ENCODE peak calls at places on chromosomes 7 and 10, in five cellular contexts. V, P, J, H and R are unnamed samples. For H3K27me3, the result is how much of the 10 kb centered on the place peaks cover.

GRCh38 chr10:70603439-70603778 is 868 bp upstream of the PRF1 start:
- DNase-seq in V (no peak), P (no peak), J (no peak), H (no peak), R (no peak)

GRCh38 chr7:1812693-1813393 is 142.8 kb downstream of the ELFN1 start:
- DNase-seq in V (no peak), P (no peak), J (no peak), H (no peak), R (no peak)

GRCh38 chr10:127492607-127493250 is 56.4 kb upstream of the NPS start:
- DNase-seq in V (no peak), P (no peak), J (no peak), H (no peak), R (no peak)

GRCh38 chr10:47095211-47095610 is 184.0 kb downstream of the PTPN20 start:
- DNase-seq in V (no peak), P (no peak), J (no peak), H (no peak), R (no peak)

GRCh38 chr10:29377333-29377961 is 88.6 kb downstream of the LYZL1 start:
- DNase-seq in V (no peak), P (peak), J (no peak), H (peak), R (no peak)

GRCh38 chr7:118057404-118057803 is 126.6 kb upstream of the LSM8 start:
- DNase-seq in V (no peak), P (peak), J (no peak), H (peak), R (no peak)

GRCh38 chr10:31602541-31603244 is 283.7 kb downstream of the ZEB1 start:
- DNase-seq in V (no peak), P (peak), J (peak), H (peak), R (peak)

GRCh38 chr7:23076774-23077173 is 28.8 kb upstream of the KLHL7 start:
- DNase-seq in V (no peak), P (no peak), J (no peak), H (no peak), R (no peak)

GRCh38 chr10:49113741-49114141 is 1.6 kb downstream of the VSTM4 start:
- DNase-seq in V (no peak), P (no peak), J (no peak), H (no peak), R (no peak)

GRCh38 chr10:22245567-22245966 is 27.8 kb upstream of the EBLN1 start:
- DNase-seq in V (no peak), P (no peak), J (no peak), H (no peak), R (no peak)

GRCh38 chr7:18653381-18654155 is 158.0 kb downstream of the HDAC9 start:
- DNase-seq in V (no peak), P (no peak), J (no peak), H (no peak), R (no peak)

GRCh38 chr7:42104231-42104630 is 132.8 kb downstream of the GLI3 start:
- DNase-seq in V (no peak), P (no peak), J (no peak), H (no peak), R (no peak)

GRCh38 chr10:35074266-35074665 is 15.9 kb downstream of the CUL2 start:
- DNase-seq in V (no peak), P (no peak), J (no peak), H (no peak), R (no peak)

GRCh38 chr7:111029141-111029572 is 61.8 kb upstream of the LRRN3 start:
- DNase-seq in V (no peak), P (no peak), J (no peak), H (no peak), R (no peak)

GRCh38 chr7:101993311-101993710 is 175.9 kb downstream of the CUX1 start:
- DNase-seq in V (no peak), P (no peak), J (no peak), H (no peak), R (no peak)

GRCh38 chr7:3107228-3107763 is 63.6 kb upstream of the CARD11 start:
- DNase-seq in V (no peak), P (no peak), J (no peak), H (no peak), R (no peak)

GRCh38 chr7:19538036-19538435 is 170.8 kb downstream of the POLR1F start:
- DNase-seq in V (no peak), P (peak), J (no peak), H (no peak), R (no peak)

GRCh38 chr7:128879939-128880746 is 17.5 kb downstream of the ATP6V1F start:
- DNase-seq in V (no peak), P (peak), J (peak), H (peak), R (no peak)

GRCh38 chr7:30026229-30027064 is at the start of gene FKBP14:
- DNase-seq in V (peak), P (peak), J (peak), H (peak), R (peak)

GRCh38 chr7:142496545-142496991 is 238.7 kb upstream of the PRSS58 start:
- DNase-seq in V (no peak), P (peak), J (no peak), H (peak), R (no peak)

DNA sequence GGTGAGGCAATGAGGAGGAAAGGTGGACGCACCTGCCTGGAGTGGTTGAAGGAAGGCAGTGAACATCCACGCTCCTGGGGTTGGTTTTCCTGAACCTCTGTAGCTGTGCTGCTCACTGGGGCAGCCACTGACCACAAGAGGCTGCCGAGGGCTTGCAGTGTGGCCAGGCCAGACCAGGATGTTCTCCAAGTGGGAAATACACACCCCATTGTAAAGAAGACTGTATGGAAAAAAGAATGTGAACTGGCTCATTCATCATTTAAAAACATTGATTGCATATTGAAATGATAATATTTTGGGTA is 107.6 kb downstream of the SNX10 start:
- DNase-seq in V (no peak), P (no peak), J (peak), H (peak), R (no peak)
- TF ChIP-seq CTCF in V (no peak), P (no peak), J (peak), H (peak), R (no peak)

GRCh38 chr7:155108144-155108901 is 38.2 kb downstream of the HTR5A start:
- DNase-seq in V (no peak), P (no peak), J (no peak), H (no peak), R (no peak)
- H3K27me3 ChIP-seq in V (under half), P (under half), J (under half), H (under half), R (under half)

DNA sequence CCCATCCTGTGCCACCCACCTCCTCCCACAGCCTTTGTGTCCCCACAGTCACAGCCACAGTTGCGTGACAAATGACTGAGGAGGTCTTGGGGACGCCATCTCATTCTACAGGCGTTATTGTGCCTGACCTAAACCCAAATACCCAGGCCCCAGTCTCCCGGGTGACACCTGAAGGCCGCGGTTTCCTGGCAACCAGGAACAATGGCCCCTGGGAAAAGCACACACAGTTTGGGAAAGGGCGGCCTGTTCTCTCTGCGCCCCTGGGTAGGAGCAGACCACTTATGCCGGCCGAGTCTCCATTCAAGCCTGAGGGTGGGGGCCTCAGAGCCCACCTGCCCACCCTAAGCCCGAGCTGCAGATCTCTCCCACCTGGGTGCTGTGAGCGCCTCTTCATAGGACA is 51.6 kb downstream of the SLIT1 start:
- DNase-seq in V (no peak), P (no peak), J (no peak), H (no peak), R (no peak)
- TF ChIP-seq CTCF in V (no peak), P (no peak), J (no peak), H (no peak), R (no peak)

DNA sequence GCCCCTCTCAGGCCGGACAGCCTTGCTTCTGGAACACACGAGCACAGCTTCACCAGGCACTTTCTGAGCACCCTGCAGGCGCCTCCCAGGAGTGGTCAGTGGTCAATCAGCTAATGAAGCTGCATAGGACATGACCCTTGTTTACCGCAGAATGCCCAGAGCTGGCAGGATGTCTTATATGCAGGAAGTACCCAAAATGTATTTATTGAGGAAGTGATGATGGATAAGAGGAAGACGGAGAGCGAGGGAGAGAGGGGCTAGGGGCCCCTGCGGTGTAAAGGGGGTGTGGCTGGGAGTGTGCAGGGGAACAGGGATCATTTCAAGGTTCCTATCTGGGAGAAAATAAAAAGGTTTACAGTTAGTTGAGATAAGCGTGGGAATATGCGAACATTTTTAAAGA is 3.3 kb downstream of the CYP2E1 start:
- DNase-seq in V (no peak), P (no peak), J (no peak), H (no peak), R (no peak)
- H3K27me3 ChIP-seq in V (half or more), P (under half), J (half or more), H (under half), R (under half)

GRCh38 chr10:51649064-51649463 is 50.3 kb downstream of the CSTF2T start:
- DNase-seq in V (no peak), P (no peak), J (no peak), H (no peak), R (no peak)
- TF ChIP-seq CTCF in V (no peak), P (no peak), J (no peak), H (no peak), R (no peak)